ENCODE peak calls at places on chromosomes 3 and 15, in seven cellular contexts. X, V, C, M, Q, R and J are unnamed samples.

GRCh38 chr3:166177130-166177529 is 339.9 kb upstream of the BCHE start:
- DNase-seq in R (no peak), Q (no peak), M (no peak), X (no peak), C (no peak), V (no peak), J (no peak)

GRCh38 chr3:2392981-2393380 is 294.3 kb downstream of the CNTN4 start:
- DNase-seq in M (peak), Q (no peak), C (no peak), X (no peak), V (no peak), R (no peak), J (no peak)

GRCh38 chr3:193688845-193689714 is 96.1 kb downstream of the OPA1 start:
- DNase-seq in M (no peak), X (no peak), V (no peak), R (no peak), C (no peak), Q (no peak), J (no peak)

GRCh38 chr3:37862712-37863551 is 1.3 kb downstream of the CTDSPL start:
- DNase-seq in R (no peak), V (no peak), X (peak), M (no peak), Q (peak), C (no peak), J (no peak)

GRCh38 chr15:25890532-25890931 is 27.4 kb upstream of the ATP10A start:
- DNase-seq in Q (no peak), X (no peak), M (no peak), R (no peak), V (no peak), C (no peak), J (no peak)

GRCh38 chr3:177523991-177524438 is 326.7 kb upstream of the TBL1XR1 start:
- DNase-seq in X (no peak), C (no peak), Q (no peak), R (no peak), V (no peak), M (no peak), J (no peak)

GRCh38 chr15:83491486-83491885 is 44.3 kb downstream of the SH3GL3 start:
- DNase-seq in R (no peak), V (no peak), C (no peak), X (no peak), M (no peak), Q (no peak), J (no peak)

GRCh38 chr15:40879609-40880008 is 5.6 kb upstream of the RHOV start:
- DNase-seq in C (no peak), M (no peak), R (peak), V (no peak), X (no peak), Q (no peak), J (peak)

GRCh38 chr3:57961177-57961827 is 46.9 kb upstream of the FLNB start:
- DNase-seq in R (no peak), Q (no peak), V (no peak), X (no peak), C (no peak), M (no peak), J (no peak)

GRCh38 chr3:190272747-190273146 is 49.5 kb downstream of the CLDN1 start:
- DNase-seq in Q (no peak), C (no peak), M (no peak), R (no peak), V (no peak), X (no peak), J (no peak)

GRCh38 chr15:40929730-40930429 is 740 bp downstream of the DLL4 start:
- DNase-seq in Q (no peak), C (no peak), M (no peak), V (no peak), R (no peak), X (no peak), J (no peak)

GRCh38 chr3:197428117-197428761 is 127.5 kb downstream of the BDH1 start:
- DNase-seq in V (no peak), R (no peak), C (no peak), M (no peak), Q (no peak), X (no peak), J (peak)

GRCh38 chr3:32147935-32148334 is 41.5 kb downstream of the GPD1L start:
- DNase-seq in Q (no peak), R (no peak), C (no peak), V (no peak), M (no peak), X (no peak), J (no peak)

GRCh38 chr3:16176391-16177030 is 2.0 kb downstream of the GALNT15 start:
- DNase-seq in V (no peak), X (no peak), R (no peak), M (no peak), C (no peak), Q (no peak), J (no peak)

GRCh38 chr3:150775001-150775599 is 12.1 kb upstream of the SIAH2 start:
- DNase-seq in C (no peak), X (no peak), Q (no peak), M (no peak), V (no peak), R (no peak), J (no peak)

GRCh38 chr15:66901336-66902100 is 163.9 kb upstream of the SMAD3 start:
- DNase-seq in R (no peak), V (no peak), C (no peak), Q (no peak), X (no peak), M (no peak), J (no peak)

GRCh38 chr3:102123590-102124190 is 274.4 kb downstream of the NFKBIZ start:
- DNase-seq in Q (no peak), M (no peak), X (no peak), R (no peak), C (no peak), V (no peak), J (no peak)

GRCh38 chr3:189688296-189688695 is 57.1 kb downstream of the TP63 start:
- DNase-seq in V (no peak), R (no peak), Q (no peak), C (no peak), M (no peak), X (no peak), J (no peak)

GRCh38 chr15:92393994-92394326 is 279 bp downstream of the ST8SIA2 start:
- DNase-seq in X (no peak), M (no peak), V (no peak), Q (no peak), C (no peak), R (no peak), J (no peak)

GRCh38 chr3:177602601-177603136 is 405.4 kb upstream of the TBL1XR1 start:
- DNase-seq in C (no peak), X (no peak), R (no peak), Q (no peak), M (no peak), V (no peak), J (no peak)

GRCh38 chr3:15505412-15506165 is 15.9 kb downstream of the COLQ start:
- DNase-seq in R (no peak), C (no peak), Q (no peak), V (no peak), X (no peak), M (no peak), J (no peak)

GRCh38 chr3:45434996-45435395 is 46.6 kb downstream of the LARS2 start:
- DNase-seq in V (no peak), R (no peak), Q (no peak), X (no peak), C (no peak), M (no peak), J (no peak)

GRCh38 chr3:123096701-123097100 is 29.9 kb downstream of the PDIA5 start:
- DNase-seq in C (no peak), Q (peak), X (no peak), M (peak), V (no peak), R (no peak), J (no peak)

GRCh38 chr3:130528120-130528519 is 11.1 kb downstream of the COL6A6 start:
- DNase-seq in C (no peak), M (no peak), R (no peak), V (no peak), Q (no peak), X (no peak), J (no peak)

GRCh38 chr3:130533247-130533646 is 16.3 kb downstream of the COL6A6 start:
- DNase-seq in M (no peak), Q (no peak), C (no peak), R (no peak), X (no peak), V (no peak), J (no peak)

GRCh38 chr3:130529816-130530215 is 12.8 kb downstream of the COL6A6 start:
- DNase-seq in X (peak), Q (no peak), M (no peak), C (no peak), V (no peak), R (no peak), J (no peak)
- TF ChIP-seq CTCF in X (peak), Q (no peak), M (no peak), C (no peak), V (no peak), R (no peak), J (no peak)

GRCh38 chr3:157540656-157541055 is 37.4 kb upstream of the VEPH1 start:
- DNase-seq in V (no peak), M (no peak), Q (no peak), C (no peak), X (no peak), R (no peak), J (no peak)

GRCh38 chr3:157543491-157544035 is 40.3 kb upstream of the VEPH1 start:
- DNase-seq in M (no peak), V (no peak), C (no peak), Q (no peak), X (no peak), R (no peak), J (no peak)

GRCh38 chr3:157544501-157545139 is 41.4 kb upstream of the VEPH1 start:
- DNase-seq in M (no peak), R (no peak), X (no peak), Q (no peak), C (no peak), V (no peak), J (no peak)

GRCh38 chr3:157541506-157542236 is 38.5 kb upstream of the VEPH1 start:
- DNase-seq in M (no peak), Q (no peak), C (no peak), X (no peak), R (no peak), V (no peak), J (no peak)

DNA sequence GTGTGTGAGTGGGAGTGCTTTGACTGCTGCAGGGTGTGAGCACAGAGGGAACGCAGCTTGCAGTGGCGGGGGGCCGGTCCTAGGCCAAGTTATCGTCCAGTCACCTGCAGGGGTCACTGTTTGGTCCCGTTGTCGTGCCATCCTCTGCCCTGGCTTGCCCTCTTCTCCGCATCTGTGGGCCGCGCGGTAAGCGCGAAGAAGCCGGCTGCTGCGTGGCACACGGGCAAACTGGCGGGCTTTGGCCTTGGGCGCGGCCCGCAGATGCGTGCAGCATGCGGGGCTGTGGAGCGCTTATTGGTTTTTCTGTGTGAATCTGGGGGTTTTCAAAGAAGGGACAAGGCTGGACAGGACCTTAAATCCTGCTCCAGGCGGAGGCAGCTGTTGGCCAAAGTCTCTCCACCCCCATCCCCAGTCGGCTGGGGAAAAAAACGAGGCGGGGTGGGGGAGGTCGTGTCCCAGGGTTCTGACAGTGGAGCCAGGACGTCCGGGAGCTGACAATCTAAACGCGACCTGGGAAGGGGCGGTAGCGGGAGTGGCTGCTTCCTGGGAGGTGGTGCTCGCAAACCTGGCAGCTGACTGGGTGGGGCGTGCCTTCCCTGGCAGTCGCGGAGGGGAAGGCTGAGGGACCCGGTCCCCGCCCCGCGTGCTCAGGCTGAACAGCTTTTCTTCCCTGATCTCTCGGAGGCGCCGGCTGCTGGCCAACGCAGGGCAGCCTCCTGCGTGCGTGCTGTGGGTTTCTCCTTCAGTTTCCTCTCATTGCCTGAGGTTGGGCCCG is 39.7 kb upstream of the VEPH1 start:
- DNase-seq in R (no peak), M (no peak), V (no peak), Q (no peak), C (peak), X (peak), J (no peak)
- TF ChIP-seq CTCF in R (no peak), M (peak), V (no peak), Q (no peak), C (no peak), X (peak), J (no peak)

DNA sequence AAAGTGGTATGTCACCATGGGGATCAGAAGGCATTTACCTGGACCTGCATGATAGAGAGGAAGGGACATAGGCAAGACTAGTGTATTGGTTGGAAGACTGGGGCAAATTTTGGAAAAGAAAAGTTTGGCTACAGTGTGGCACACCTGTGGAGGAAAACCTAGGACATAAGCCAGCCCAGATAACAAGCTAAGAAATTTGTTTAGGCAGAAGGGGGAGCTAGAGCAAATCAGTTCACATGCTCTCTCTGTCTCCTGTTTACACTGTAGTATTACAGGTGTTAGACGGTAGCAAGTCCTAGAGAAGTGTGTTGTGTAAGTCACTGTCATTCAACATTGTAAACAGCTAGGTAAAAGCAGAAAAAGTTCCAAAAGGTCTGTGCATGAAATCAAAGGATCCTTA is 11.9 kb upstream of the ALDH1A2 start:
- DNase-seq in Q (no peak), C (no peak), V (no peak), M (no peak), R (no peak), X (no peak), J (no peak)
- TF ChIP-seq CTCF in Q (no peak), C (no peak), V (no peak), M (peak), R (peak), X (peak), J (no peak)

GRCh38 chr15:74228723-74229081 is 7.4 kb upstream of the CCDC33 start:
- DNase-seq in R (no peak), V (no peak), Q (no peak), X (no peak), M (no peak), C (no peak), J (no peak)
- TF ChIP-seq CTCF in R (no peak), V (no peak), Q (no peak), X (no peak), M (no peak), C (no peak), J (no peak)

GRCh38 chr3:140497331-140497730 is 180.5 kb upstream of the TRIM42 start:
- DNase-seq in V (no peak), X (no peak), R (no peak), C (no peak), Q (no peak), M (no peak), J (no peak)

GRCh38 chr3:140501770-140502364 is 176.0 kb upstream of the TRIM42 start:
- DNase-seq in R (no peak), X (no peak), Q (no peak), C (no peak), M (no peak), V (no peak), J (no peak)

GRCh38 chr3:140501054-140501769 is 176.7 kb upstream of the TRIM42 start:
- DNase-seq in V (no peak), M (peak), Q (no peak), R (no peak), X (no peak), C (no peak), J (no peak)

GRCh38 chr3:140500473-140500872 is 177.4 kb upstream of the TRIM42 start:
- DNase-seq in X (no peak), C (no peak), R (no peak), M (no peak), Q (no peak), V (no peak), J (no peak)

DNA sequence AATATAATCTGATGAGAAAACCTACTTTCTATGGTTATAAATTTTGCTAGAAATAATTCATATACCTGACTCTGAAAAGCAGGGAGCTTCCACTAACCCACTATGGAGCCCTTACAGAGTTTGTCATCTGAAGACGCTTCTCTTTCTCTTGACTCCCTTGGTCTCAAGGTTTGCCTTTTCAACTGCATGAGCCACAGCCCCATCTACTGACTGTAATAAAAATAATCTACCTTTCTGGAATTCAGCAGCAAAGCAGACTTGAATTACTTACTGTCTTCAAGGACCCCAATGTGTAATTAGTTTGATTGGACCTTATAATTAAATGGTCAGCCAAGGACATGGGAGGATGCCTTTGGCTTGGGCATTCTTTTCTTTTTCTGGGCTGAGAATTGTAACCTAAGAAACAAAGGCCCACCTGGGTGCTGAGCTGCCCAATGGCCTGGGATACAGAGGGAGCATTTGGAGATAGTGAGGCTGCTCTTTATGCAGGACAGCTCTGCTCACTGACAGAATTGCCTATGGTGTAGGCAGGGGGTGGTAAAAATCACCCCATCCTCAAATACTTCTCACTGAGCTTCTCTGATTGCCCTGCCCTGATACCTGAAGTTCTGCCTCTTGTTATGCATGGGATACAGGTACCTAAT is 178.6 kb upstream of the TRIM42 start:
- DNase-seq in X (no peak), M (no peak), R (no peak), V (no peak), Q (no peak), C (no peak), J (no peak)
- TF ChIP-seq CTCF in X (peak), M (peak), R (peak), V (no peak), Q (no peak), C (no peak), J (no peak)